ENCODE peak calls at places on chromosomes 11 and 22, in eight cellular contexts. O, T, I, N, S, R, K and X are unnamed samples.

GRCh38 chr11:605286-606129 is 10.2 kb downstream of the IRF7 start:
- DNase-seq in O (no peak), R (no peak), N (no peak), T (no peak), I (no peak), K (no peak), S (no peak), X (no peak)

GRCh38 chr11:44559207-44559943 is 6.1 kb upstream of the CD82 start:
- DNase-seq in O (no peak), K (no peak), R (no peak), T (no peak), S (no peak), N (no peak), I (no peak), X (no peak)

GRCh38 chr11:122044086-122044485 is 71.9 kb downstream of the BLID start:
- DNase-seq in O (no peak), N (no peak), T (no peak), K (no peak), R (no peak), S (no peak), I (no peak), X (no peak)

GRCh38 chr11:126403658-126404057 is 48.2 kb downstream of the ST3GAL4 start:
- DNase-seq in S (no peak), N (no peak), K (no peak), R (no peak), T (no peak), I (no peak), O (no peak), X (no peak)

GRCh38 chr11:70544067-70544773 is 145.9 kb downstream of the CTTN start:
- DNase-seq in K (no peak), S (no peak), O (peak), I (no peak), R (no peak), N (no peak), T (no peak), X (no peak)

GRCh38 chr22:30406400-30406799 is 9.6 kb downstream of the SEC14L2 start:
- DNase-seq in I (no peak), N (no peak), R (no peak), S (no peak), K (no peak), T (no peak), O (no peak), X (no peak)

GRCh38 chr22:36022162-36022561 is 6.5 kb downstream of the RBFOX2 start:
- DNase-seq in S (no peak), T (no peak), K (no peak), O (no peak), N (no peak), R (no peak), I (peak), X (peak)

GRCh38 chr11:98036810-98037209 is 983.9 kb upstream of the CNTN5 start:
- DNase-seq in I (no peak), K (no peak), S (no peak), O (no peak), N (no peak), T (no peak), R (no peak), X (peak)

GRCh38 chr11:10499452-10500262 is 41.3 kb downstream of the RNF141 start:
- DNase-seq in N (no peak), O (no peak), T (no peak), I (no peak), S (no peak), K (no peak), R (no peak), X (no peak)

GRCh38 chr22:37775785-37776638 is 31.7 kb upstream of the GCAT start:
- DNase-seq in S (no peak), T (no peak), O (no peak), R (no peak), I (peak), K (no peak), N (no peak), X (no peak)

GRCh38 chr22:26487996-26488395 is 4.3 kb downstream of the SRRD start:
- DNase-seq in T (no peak), N (no peak), S (no peak), O (no peak), R (no peak), K (no peak), I (no peak), X (no peak)

GRCh38 chr11:76443254-76443935 is 1.4 kb upstream of the EMSY start:
- DNase-seq in I (no peak), K (no peak), T (peak), N (no peak), R (no peak), S (no peak), O (no peak), X (peak)

GRCh38 chr11:22732588-22732987 is 66.2 kb downstream of the GAS2 start:
- DNase-seq in N (no peak), R (no peak), O (no peak), S (no peak), I (no peak), T (no peak), K (no peak), X (no peak)

GRCh38 chr22:44807915-44808690 is 55.7 kb downstream of the ARHGAP8 start:
- DNase-seq in O (peak), K (peak), N (no peak), I (no peak), S (no peak), T (no peak), R (no peak), X (peak)

GRCh38 chr22:36744791-36745190 is 31.1 kb downstream of the IFT27 start:
- DNase-seq in O (no peak), I (no peak), T (no peak), K (no peak), N (no peak), S (no peak), R (no peak), X (no peak)

GRCh38 chr11:45489281-45489906 is 176.0 kb downstream of the CHST1 start:
- DNase-seq in R (no peak), N (no peak), K (no peak), O (no peak), S (no peak), I (no peak), T (no peak), X (no peak)

GRCh38 chr11:31968774-31969433 is 122.0 kb upstream of the RCN1 start:
- DNase-seq in R (peak), T (peak), S (no peak), O (no peak), I (peak), N (no peak), K (no peak), X (no peak)

GRCh38 chr22:32579533-32580220 is 105.1 kb downstream of the FBXO7 start:
- DNase-seq in K (no peak), S (no peak), N (peak), R (no peak), O (no peak), I (peak), T (no peak), X (no peak)

GRCh38 chr11:10858505-10859360 is 880 bp upstream of the ZBED5 start:
- DNase-seq in R (peak), I (peak), O (peak), T (peak), S (no peak), K (peak), N (peak), X (peak)

GRCh38 chr22:50622723-50623327 is 5.1 kb downstream of the ARSA start:
- DNase-seq in N (no peak), R (no peak), O (no peak), T (peak), S (no peak), K (peak), I (no peak), X (no peak)

GRCh38 chr11:104663190-104664140 is 234.8 kb downstream of the CASP12 start:
- DNase-seq in S (no peak), I (no peak), O (no peak), T (no peak), R (no peak), K (no peak), N (no peak), X (peak)

GRCh38 chr22:24370426-24370825 is 57.0 kb upstream of the ADORA2A start:
- DNase-seq in O (no peak), R (no peak), S (no peak), N (no peak), T (no peak), I (no peak), K (no peak), X (no peak)

GRCh38 chr11:87213444-87213843 is 175.7 kb downstream of the TMEM135 start:
- DNase-seq in R (no peak), K (no peak), S (no peak), N (no peak), O (no peak), T (no peak), I (no peak), X (no peak)

GRCh38 chr11:765025-765801 is 12.1 kb downstream of the GATD1 start:
- DNase-seq in O (peak), I (peak), S (no peak), N (peak), T (peak), R (peak), K (peak), X (peak)

GRCh38 chr22:46748948-46749681 is 11.1 kb upstream of the CERK start:
- DNase-seq in S (no peak), I (no peak), K (no peak), N (no peak), R (no peak), O (peak), T (no peak), X (peak)

GRCh38 chr11:19714387-19715363 is 2.0 kb downstream of the NAV2 start:
- DNase-seq in R (peak), O (no peak), I (peak), T (peak), N (peak), S (no peak), K (no peak), X (peak)

GRCh38 chr22:49009359-49010063 is 818.2 kb downstream of the BRD1 start:
- DNase-seq in S (no peak), T (no peak), R (no peak), K (no peak), O (no peak), I (no peak), N (no peak), X (no peak)

GRCh38 chr11:116829525-116830183 is at the start of gene APOC3:
- DNase-seq in K (no peak), O (no peak), N (no peak), T (no peak), S (no peak), I (no peak), R (no peak), X (peak)

GRCh38 chr11:78535920-78536319 is 38.7 kb downstream of the NARS2 start:
- DNase-seq in T (no peak), I (no peak), R (no peak), K (no peak), N (no peak), S (no peak), O (no peak), X (peak)

GRCh38 chr11:56693428-56693827 is 5.5 kb upstream of the OR9G1 start:
- DNase-seq in K (no peak), O (no peak), N (no peak), S (no peak), I (no peak), R (no peak), T (no peak), X (no peak)

GRCh38 chr11:8269636-8270035 is 6.0 kb upstream of the LMO1 start:
- DNase-seq in T (no peak), S (no peak), O (no peak), I (no peak), N (no peak), K (no peak), R (no peak), X (no peak)